ENCODE peak calls at places on chromosome 19, in eight cellular contexts. F, C, H, P, N, M, U and E are unnamed samples.

GRCh38 chr19:13554506-13555235 is 48.4 kb upstream of the CACNA1A start:
- DNase-seq in N (no peak), U (no peak), F (no peak), H (no peak), P (no peak), M (no peak), C (no peak), E (no peak)

GRCh38 chr19:46492841-46493235 is 2.8 kb downstream of the PNMA8B start:
- DNase-seq in M (no peak), P (no peak), H (no peak), C (no peak), U (no peak), N (no peak), F (no peak), E (no peak)

GRCh38 chr19:6459356-6460098 is at the start of gene SLC25A23:
- DNase-seq in F (peak), M (peak), H (peak), N (peak), U (peak), P (peak), C (peak), E (peak)

GRCh38 chr19:45403781-45404556 is 900 bp downstream of the PPP1R13L start:
- DNase-seq in C (no peak), H (peak), N (peak), M (peak), F (peak), P (peak), U (peak), E (peak)

GRCh38 chr19:47447470-47448359 is 24.0 kb downstream of the SLC8A2 start:
- DNase-seq in H (no peak), P (no peak), C (no peak), F (peak), M (peak), N (no peak), U (no peak), E (peak)

GRCh38 chr19:13920524-13920923 is 14.5 kb downstream of the CC2D1A start:
- DNase-seq in U (no peak), C (no peak), M (no peak), N (no peak), F (no peak), P (no peak), H (no peak), E (no peak)

GRCh38 chr19:47240561-47240960 is 9.6 kb upstream of the BBC3 start:
- DNase-seq in N (no peak), H (no peak), F (no peak), M (no peak), P (no peak), U (no peak), C (no peak), E (no peak)

GRCh38 chr19:31391518-31391917 is 42.3 kb upstream of the TSHZ3 start:
- DNase-seq in F (no peak), M (no peak), U (no peak), N (no peak), P (no peak), H (no peak), C (no peak), E (no peak)

GRCh38 chr19:40603071-40603718 is 2.0 kb downstream of the LTBP4 start:
- DNase-seq in M (peak), F (no peak), C (no peak), U (no peak), H (no peak), N (no peak), P (no peak), E (no peak)

GRCh38 chr19:45972081-45972943 is 1.4 kb downstream of the NOVA2 start:
- DNase-seq in H (no peak), M (no peak), U (peak), N (no peak), P (peak), F (no peak), C (no peak), E (no peak)

GRCh38 chr19:32191921-32192320 is 153.5 kb upstream of the ZNF507 start:
- DNase-seq in H (no peak), P (no peak), U (no peak), C (no peak), N (peak), M (no peak), F (no peak), E (no peak)

GRCh38 chr19:28793391-28794168 is 419.4 kb downstream of the UQCRFS1 start:
- DNase-seq in H (no peak), U (no peak), P (no peak), F (no peak), M (no peak), C (no peak), N (no peak), E (no peak)

GRCh38 chr19:47423203-47423882 is 4.0 kb upstream of the MEIS3 start:
- DNase-seq in M (no peak), U (no peak), H (no peak), F (no peak), C (no peak), P (no peak), N (no peak), E (no peak)

GRCh38 chr19:11025997-11026396 is 63.3 kb upstream of the LDLR start:
- DNase-seq in F (no peak), C (no peak), N (no peak), P (no peak), H (no peak), M (no peak), U (no peak), E (no peak)

GRCh38 chr19:6589711-6590457 is 1.1 kb downstream of the CD70 start:
- DNase-seq in F (no peak), U (no peak), N (no peak), M (no peak), C (no peak), P (no peak), H (no peak), E (no peak)

DNA sequence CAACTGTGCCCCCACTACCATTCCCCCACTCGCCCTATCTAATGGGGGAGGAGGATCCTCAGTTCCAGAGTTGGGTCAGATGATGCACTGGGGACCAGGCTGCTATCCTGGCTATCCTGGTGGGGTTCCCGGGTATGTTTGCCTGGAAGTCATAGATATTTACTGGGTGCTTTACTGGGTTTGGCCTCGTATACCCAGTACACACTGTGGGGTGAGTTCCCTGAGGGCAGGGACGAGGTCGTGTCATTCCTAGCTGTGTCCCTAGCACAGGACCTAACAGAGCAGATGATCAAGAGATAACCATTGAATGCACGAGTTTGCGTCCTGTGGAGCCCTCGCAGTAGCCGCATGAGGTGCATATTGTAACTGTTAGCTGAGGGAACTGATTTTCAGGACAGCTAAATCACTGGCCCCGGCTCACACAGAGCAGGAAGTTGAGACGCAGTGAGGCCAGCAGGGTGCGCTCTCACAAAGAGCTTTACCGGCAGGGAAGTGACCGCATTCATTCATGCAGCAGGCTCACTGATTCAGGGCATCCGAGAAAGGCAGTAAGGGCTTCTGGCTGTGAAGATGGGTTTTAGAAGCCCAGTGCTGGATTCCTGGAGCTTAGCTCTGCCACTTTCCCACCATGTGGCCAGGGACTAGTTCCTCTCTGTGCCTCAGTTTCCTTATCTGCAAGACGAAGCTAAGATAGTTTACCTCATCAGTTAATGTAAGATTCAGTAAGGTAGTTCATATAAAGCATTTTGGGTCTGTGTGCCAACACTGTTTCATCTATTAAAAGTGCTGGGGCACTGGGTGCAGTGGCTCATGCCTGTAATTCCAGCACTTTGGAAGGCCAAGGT is 6.0 kb downstream of the RUVBL2 start:
- DNase-seq in C (peak), F (no peak), H (no peak), M (peak), P (no peak), U (no peak), N (no peak), E (no peak)
- TF ChIP-seq CTCF in C (peak), F (peak), H (peak), M (peak), P (peak), U (peak), N (peak), E (peak)

GRCh38 chr19:27744926-27745844 is 1467.8 kb downstream of the UQCRFS1 start:
- DNase-seq in M (no peak), F (no peak), U (no peak), C (no peak), H (peak), P (no peak), N (peak), E (no peak)
- H3K27ac ChIP-seq in M (no peak), F (no peak), U (no peak), C (no peak), H (no peak), P (no peak), N (no peak), E (no peak)

GRCh38 chr19:3526507-3527244 is 12.3 kb upstream of the TEKTIP1 start:
- DNase-seq in F (no peak), P (no peak), C (no peak), M (no peak), U (no peak), H (no peak), N (no peak), E (no peak)
- TF ChIP-seq CTCF in F (no peak), P (no peak), C (peak), M (peak), U (peak), H (no peak), N (no peak), E (no peak)

DNA sequence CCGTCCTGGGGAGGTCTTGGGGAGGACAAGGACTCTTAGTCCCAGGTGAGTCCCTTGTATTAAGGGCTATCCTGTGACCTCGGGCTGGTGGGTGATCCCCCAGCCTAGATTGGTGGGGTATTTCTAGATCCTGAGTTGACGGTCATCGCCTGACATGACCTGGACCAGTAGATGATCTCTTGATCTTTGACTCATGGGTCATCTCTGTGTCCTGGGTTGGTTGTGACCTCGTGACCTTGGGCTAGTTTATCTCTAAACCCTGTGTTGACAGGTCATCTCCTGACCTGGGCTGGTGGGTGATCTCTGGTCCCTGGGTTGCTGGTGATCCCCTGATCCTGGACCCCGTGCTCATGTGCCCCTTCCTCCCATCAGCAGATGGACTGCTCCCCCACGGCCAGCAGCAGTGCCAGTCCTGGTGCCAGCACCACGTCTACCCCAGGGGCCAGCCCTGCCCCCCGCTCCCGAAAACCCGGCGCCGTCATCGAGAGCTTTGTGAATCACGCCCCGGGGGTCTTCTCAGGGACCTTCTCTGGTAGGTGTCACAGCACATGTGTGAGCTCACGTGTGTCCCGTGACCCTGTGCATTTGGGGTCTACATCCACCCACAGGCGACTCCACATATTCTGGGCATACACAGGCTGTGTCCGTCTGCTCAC is 6.3 kb downstream of the MIDN start:
- DNase-seq in F (no peak), H (no peak), P (no peak), C (no peak), N (no peak), M (peak), U (no peak), E (no peak)
- H3K27ac ChIP-seq in F (peak), H (peak), P (peak), C (peak), N (peak), M (peak), U (peak), E (peak)

GRCh38 chr19:53912653-53913052 is 3.6 kb downstream of the CACNG7 start:
- DNase-seq in N (no peak), F (no peak), P (no peak), H (no peak), M (no peak), C (no peak), U (no peak), E (no peak)
- TF ChIP-seq CTCF in N (no peak), F (no peak), P (no peak), H (no peak), M (peak), C (peak), U (peak), E (no peak)

DNA sequence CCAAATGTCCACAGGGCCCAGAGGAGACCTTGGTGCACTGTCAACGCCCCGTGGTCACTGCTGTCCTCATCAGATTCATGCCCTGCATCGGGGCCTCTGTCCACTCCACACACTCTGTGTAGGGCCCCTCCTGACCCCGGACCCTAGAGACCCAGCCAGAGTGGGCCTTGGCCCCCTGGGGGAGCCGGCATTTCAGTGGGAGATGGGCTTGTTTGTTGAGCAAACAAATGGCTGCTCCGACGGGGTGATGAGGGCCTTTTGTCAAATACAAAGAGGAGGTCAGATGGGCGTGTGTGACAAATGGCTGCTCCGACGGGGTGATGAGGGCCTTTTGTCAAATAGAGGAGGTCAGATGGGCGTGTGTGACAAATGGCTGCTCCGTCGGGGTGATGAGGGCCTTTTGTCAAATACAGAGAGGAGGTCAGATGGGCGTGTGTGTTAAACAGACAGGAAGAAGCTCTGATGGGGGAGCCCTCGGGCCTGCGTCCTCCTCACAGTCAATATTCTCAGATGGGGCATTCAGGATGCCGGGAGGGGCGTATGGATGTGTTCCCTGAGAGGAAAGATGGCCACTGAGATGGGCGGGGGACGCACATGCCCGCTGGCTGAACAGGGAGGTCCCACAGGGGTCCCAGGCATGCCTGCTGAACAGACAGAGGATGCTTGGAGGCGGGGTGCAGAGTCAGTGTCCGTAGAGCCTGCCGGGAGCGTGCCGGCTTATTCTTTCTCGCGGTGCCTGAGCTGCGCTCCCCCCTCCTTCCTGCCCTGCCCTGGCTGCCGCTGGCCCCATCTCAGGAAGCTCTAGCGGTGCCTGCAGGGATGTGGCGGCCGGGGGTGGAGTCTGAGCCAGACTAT is 36.3 kb downstream of the SMIM24 start:
- DNase-seq in F (no peak), U (peak), P (peak), M (no peak), H (no peak), N (no peak), C (no peak), E (no peak)
- H3K27ac ChIP-seq in F (peak), U (peak), P (peak), M (no peak), H (peak), N (peak), C (no peak), E (no peak)

GRCh38 chr19:17511724-17512573 is 500 bp downstream of the PGLS start:
- DNase-seq in N (peak), M (peak), C (peak), U (peak), F (peak), H (peak), P (peak), E (peak)
- TF ChIP-seq CTCF in N (peak), M (no peak), C (no peak), U (no peak), F (no peak), H (no peak), P (peak), E (no peak)

DNA sequence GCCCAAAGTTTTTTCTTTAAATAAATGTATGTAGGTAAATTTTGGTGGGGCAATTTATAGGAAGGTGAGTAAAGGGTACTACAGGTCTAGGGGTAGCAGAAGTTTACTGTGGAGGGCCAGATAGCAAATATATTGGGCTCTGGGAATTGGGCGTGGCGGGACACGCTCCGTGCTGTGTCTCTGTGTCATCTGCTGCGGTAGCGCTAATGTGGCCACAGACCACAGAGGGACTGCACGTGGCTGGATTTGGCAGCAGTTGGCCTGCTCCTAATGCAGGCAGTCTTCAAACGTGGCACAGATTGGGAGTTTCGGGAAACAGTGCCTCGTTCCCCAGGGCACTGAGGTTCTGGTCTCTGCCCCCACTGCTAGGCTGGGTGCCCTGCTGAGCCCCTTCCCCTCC is 16.6 kb upstream of the MYDGF start:
- DNase-seq in P (no peak), H (no peak), U (no peak), N (no peak), F (no peak), C (no peak), M (no peak), E (no peak)
- H3K27ac ChIP-seq in P (no peak), H (no peak), U (no peak), N (no peak), F (peak), C (no peak), M (no peak), E (no peak)

GRCh38 chr19:7682175-7682855 is 1.7 kb downstream of the TRAPPC5 start:
- DNase-seq in U (no peak), N (no peak), M (no peak), F (no peak), C (no peak), P (no peak), H (no peak), E (no peak)
- TF ChIP-seq CTCF in U (no peak), N (no peak), M (no peak), F (no peak), C (no peak), P (no peak), H (no peak), E (no peak)